ENCODE peak calls at places on chromosomes 1 and 21, in six cellular contexts. X, H, V, S, K and U are unnamed samples.

GRCh38 chr1:114033219-114033706 is 54.0 kb downstream of the OLFML3 start:
- DNase-seq in X (peak; percentile 28), H (peak; percentile 8), V (no peak), S (no peak), K (no peak), U (no peak)

GRCh38 chr1:155882766-155883165 is 23.4 kb downstream of the SYT11 start:
- DNase-seq in X (no peak), H (no peak), V (no peak), S (no peak), K (no peak), U (no peak)

GRCh38 chr1:243343970-243344749 is 88.3 kb downstream of the SDCCAG8 start:
- DNase-seq in X (peak; percentile 60), H (peak; percentile 39), V (no peak), S (peak; percentile 6), K (no peak), U (no peak)

GRCh38 chr21:40049031-40049958 is 182.1 kb downstream of the PCP4 start:
- DNase-seq in X (no peak), H (no peak), V (no peak), S (no peak), K (no peak), U (no peak)

GRCh38 chr1:115529216-115529897 is 112.4 kb upstream of the VANGL1 start:
- DNase-seq in X (no peak), H (no peak), V (no peak), S (no peak), K (no peak), U (no peak)

GRCh38 chr1:63935148-63935547 is 161.3 kb downstream of the ROR1 start:
- DNase-seq in X (no peak), H (peak; percentile 8), V (no peak), S (peak; percentile 53), K (no peak), U (no peak)

GRCh38 chr1:12434174-12434573 is 183.8 kb downstream of the DHRS3 start:
- DNase-seq in X (peak; percentile 19), H (peak; percentile 12), V (no peak), S (no peak), K (no peak), U (no peak)

GRCh38 chr1:28537457-28538199 is 15.3 kb upstream of the TRNAU1AP start:
- DNase-seq in X (no peak), H (no peak), V (no peak), S (no peak), K (no peak), U (no peak)

GRCh38 chr1:222326710-222327036 is 221.2 kb downstream of the HHIPL2 start:
- DNase-seq in X (no peak), H (no peak), V (no peak), S (no peak), K (no peak), U (no peak)